ENCODE peak calls at places on chromosomes 16 and 17, in eight cellular contexts. One of them, this sample, is unnamed.

GRCh38 chr17:82819015-82819414 is 20.8 kb downstream of the ZNF750 start:
- DNase-seq in stimulated activated CD8-positive, alpha-beta memory T cell treated with anti-CD3 and anti-CD28 coated beads, Interleukin-2, amount 100 ng/mL, for 48 hours: no peak
- DNase-seq in effector CD4-positive, alpha-beta T cell: no peak
- DNase-seq in NCI-H2081 treated with DMSO at 0.1 percent for 48 hours: no peak
- DNase-seq in cardiac muscle cell: no peak
- DNase-seq in Daoy: no peak
- DNase-seq in NAMALWA: no peak
- DNase-seq in CD4-positive, alpha-beta T cell: no peak
- DNase-seq in this sample: no peak

GRCh38 chr16:69064164-69064563 is 41.3 kb upstream of the HAS3 start:
- DNase-seq in stimulated activated CD8-positive, alpha-beta memory T cell treated with anti-CD3 and anti-CD28 coated beads, Interleukin-2, amount 100 ng/mL, for 48 hours: no peak
- DNase-seq in effector CD4-positive, alpha-beta T cell: no peak
- DNase-seq in NCI-H2081 treated with DMSO at 0.1 percent for 48 hours: no peak
- DNase-seq in cardiac muscle cell: no peak
- DNase-seq in Daoy: peak
- DNase-seq in NAMALWA: no peak
- DNase-seq in CD4-positive, alpha-beta T cell: no peak
- DNase-seq in this sample: no peak

GRCh38 chr17:70905796-70906195 is 736.5 kb downstream of the KCNJ2 start:
- DNase-seq in stimulated activated CD8-positive, alpha-beta memory T cell treated with anti-CD3 and anti-CD28 coated beads, Interleukin-2, amount 100 ng/mL, for 48 hours: no peak
- DNase-seq in effector CD4-positive, alpha-beta T cell: no peak
- DNase-seq in NCI-H2081 treated with DMSO at 0.1 percent for 48 hours: no peak
- DNase-seq in cardiac muscle cell: peak
- DNase-seq in Daoy: peak
- DNase-seq in NAMALWA: no peak
- DNase-seq in CD4-positive, alpha-beta T cell: no peak
- DNase-seq in this sample: no peak

GRCh38 chr17:60579090-60579489 is 20.9 kb upstream of the PPM1D start:
- DNase-seq in stimulated activated CD8-positive, alpha-beta memory T cell treated with anti-CD3 and anti-CD28 coated beads, Interleukin-2, amount 100 ng/mL, for 48 hours: no peak
- DNase-seq in effector CD4-positive, alpha-beta T cell: no peak
- DNase-seq in NCI-H2081 treated with DMSO at 0.1 percent for 48 hours: no peak
- DNase-seq in cardiac muscle cell: peak
- DNase-seq in Daoy: no peak
- DNase-seq in NAMALWA: no peak
- DNase-seq in CD4-positive, alpha-beta T cell: no peak
- DNase-seq in this sample: no peak

GRCh38 chr16:19411298-19411697 is 6.4 kb upstream of the TMC5 start:
- DNase-seq in stimulated activated CD8-positive, alpha-beta memory T cell treated with anti-CD3 and anti-CD28 coated beads, Interleukin-2, amount 100 ng/mL, for 48 hours: no peak
- DNase-seq in effector CD4-positive, alpha-beta T cell: no peak
- DNase-seq in NCI-H2081 treated with DMSO at 0.1 percent for 48 hours: no peak
- DNase-seq in cardiac muscle cell: no peak
- DNase-seq in Daoy: no peak
- DNase-seq in NAMALWA: no peak
- DNase-seq in CD4-positive, alpha-beta T cell: no peak
- DNase-seq in this sample: no peak

GRCh38 chr17:81535480-81536298 is 7.5 kb downstream of the FSCN2 start:
- DNase-seq in stimulated activated CD8-positive, alpha-beta memory T cell treated with anti-CD3 and anti-CD28 coated beads, Interleukin-2, amount 100 ng/mL, for 48 hours: no peak
- DNase-seq in effector CD4-positive, alpha-beta T cell: no peak
- DNase-seq in NCI-H2081 treated with DMSO at 0.1 percent for 48 hours: no peak
- DNase-seq in cardiac muscle cell: no peak
- DNase-seq in Daoy: no peak
- DNase-seq in NAMALWA: no peak
- DNase-seq in CD4-positive, alpha-beta T cell: no peak
- DNase-seq in this sample: no peak

GRCh38 chr16:31128711-31129567 is 6.6 kb downstream of the PRSS8 start:
- DNase-seq in stimulated activated CD8-positive, alpha-beta memory T cell treated with anti-CD3 and anti-CD28 coated beads, Interleukin-2, amount 100 ng/mL, for 48 hours: no peak
- DNase-seq in effector CD4-positive, alpha-beta T cell: no peak
- DNase-seq in NCI-H2081 treated with DMSO at 0.1 percent for 48 hours: no peak
- DNase-seq in cardiac muscle cell: no peak
- DNase-seq in Daoy: no peak
- DNase-seq in NAMALWA: no peak
- DNase-seq in CD4-positive, alpha-beta T cell: no peak
- DNase-seq in this sample: peak

GRCh38 chr17:32350662-32351418 is 883 bp downstream of the ZNF207 start:
- DNase-seq in stimulated activated CD8-positive, alpha-beta memory T cell treated with anti-CD3 and anti-CD28 coated beads, Interleukin-2, amount 100 ng/mL, for 48 hours: no peak
- DNase-seq in effector CD4-positive, alpha-beta T cell: peak
- DNase-seq in NCI-H2081 treated with DMSO at 0.1 percent for 48 hours: no peak
- DNase-seq in cardiac muscle cell: peak
- DNase-seq in Daoy: peak
- DNase-seq in NAMALWA: no peak
- DNase-seq in CD4-positive, alpha-beta T cell: no peak
- DNase-seq in this sample: no peak

GRCh38 chr17:2023692-2024571 is 1.2 kb downstream of the RTN4RL1 start:
- DNase-seq in stimulated activated CD8-positive, alpha-beta memory T cell treated with anti-CD3 and anti-CD28 coated beads, Interleukin-2, amount 100 ng/mL, for 48 hours: no peak
- DNase-seq in effector CD4-positive, alpha-beta T cell: no peak
- DNase-seq in NCI-H2081 treated with DMSO at 0.1 percent for 48 hours: no peak
- DNase-seq in cardiac muscle cell: peak
- DNase-seq in Daoy: peak
- DNase-seq in NAMALWA: no peak
- DNase-seq in CD4-positive, alpha-beta T cell: no peak
- DNase-seq in this sample: no peak

GRCh38 chr17:8791910-8792270 is 7.3 kb downstream of the MFSD6L start:
- DNase-seq in stimulated activated CD8-positive, alpha-beta memory T cell treated with anti-CD3 and anti-CD28 coated beads, Interleukin-2, amount 100 ng/mL, for 48 hours: no peak
- DNase-seq in effector CD4-positive, alpha-beta T cell: no peak
- DNase-seq in NCI-H2081 treated with DMSO at 0.1 percent for 48 hours: no peak
- DNase-seq in cardiac muscle cell: peak
- DNase-seq in Daoy: peak
- DNase-seq in NAMALWA: no peak
- DNase-seq in CD4-positive, alpha-beta T cell: no peak
- DNase-seq in this sample: no peak

GRCh38 chr17:12806630-12807029 is 17.3 kb downstream of the ARHGAP44 start:
- DNase-seq in stimulated activated CD8-positive, alpha-beta memory T cell treated with anti-CD3 and anti-CD28 coated beads, Interleukin-2, amount 100 ng/mL, for 48 hours: no peak
- DNase-seq in effector CD4-positive, alpha-beta T cell: no peak
- DNase-seq in NCI-H2081 treated with DMSO at 0.1 percent for 48 hours: no peak
- DNase-seq in cardiac muscle cell: no peak
- DNase-seq in Daoy: no peak
- DNase-seq in NAMALWA: no peak
- DNase-seq in CD4-positive, alpha-beta T cell: no peak
- DNase-seq in this sample: no peak

GRCh38 chr17:66673668-66674276 is 161.1 kb upstream of the CACNG5 start:
- DNase-seq in stimulated activated CD8-positive, alpha-beta memory T cell treated with anti-CD3 and anti-CD28 coated beads, Interleukin-2, amount 100 ng/mL, for 48 hours: no peak
- DNase-seq in effector CD4-positive, alpha-beta T cell: peak
- DNase-seq in NCI-H2081 treated with DMSO at 0.1 percent for 48 hours: peak
- DNase-seq in cardiac muscle cell: peak
- DNase-seq in Daoy: peak
- DNase-seq in NAMALWA: peak
- DNase-seq in CD4-positive, alpha-beta T cell: peak
- DNase-seq in this sample: no peak

GRCh38 chr17:41682611-41683010 is 6.1 kb upstream of the EIF1 start:
- DNase-seq in stimulated activated CD8-positive, alpha-beta memory T cell treated with anti-CD3 and anti-CD28 coated beads, Interleukin-2, amount 100 ng/mL, for 48 hours: no peak
- DNase-seq in effector CD4-positive, alpha-beta T cell: no peak
- DNase-seq in NCI-H2081 treated with DMSO at 0.1 percent for 48 hours: no peak
- DNase-seq in cardiac muscle cell: no peak
- DNase-seq in Daoy: no peak
- DNase-seq in NAMALWA: no peak
- DNase-seq in CD4-positive, alpha-beta T cell: no peak
- DNase-seq in this sample: no peak

GRCh38 chr17:61453563-61453962 is 1.3 kb downstream of the TBX4 start:
- DNase-seq in stimulated activated CD8-positive, alpha-beta memory T cell treated with anti-CD3 and anti-CD28 coated beads, Interleukin-2, amount 100 ng/mL, for 48 hours: no peak
- DNase-seq in effector CD4-positive, alpha-beta T cell: no peak
- DNase-seq in NCI-H2081 treated with DMSO at 0.1 percent for 48 hours: no peak
- DNase-seq in cardiac muscle cell: peak
- DNase-seq in Daoy: no peak
- DNase-seq in NAMALWA: no peak
- DNase-seq in CD4-positive, alpha-beta T cell: no peak
- DNase-seq in this sample: no peak

GRCh38 chr16:87143661-87144121 is 173.5 kb downstream of the C16orf95 start:
- DNase-seq in stimulated activated CD8-positive, alpha-beta memory T cell treated with anti-CD3 and anti-CD28 coated beads, Interleukin-2, amount 100 ng/mL, for 48 hours: no peak
- DNase-seq in effector CD4-positive, alpha-beta T cell: no peak
- DNase-seq in NCI-H2081 treated with DMSO at 0.1 percent for 48 hours: no peak
- DNase-seq in cardiac muscle cell: no peak
- DNase-seq in Daoy: peak
- DNase-seq in NAMALWA: no peak
- DNase-seq in CD4-positive, alpha-beta T cell: no peak
- DNase-seq in this sample: no peak

GRCh38 chr16:4624827-4625616 is 396 bp downstream of the MGRN1 start:
- DNase-seq in stimulated activated CD8-positive, alpha-beta memory T cell treated with anti-CD3 and anti-CD28 coated beads, Interleukin-2, amount 100 ng/mL, for 48 hours: peak
- DNase-seq in effector CD4-positive, alpha-beta T cell: peak
- DNase-seq in NCI-H2081 treated with DMSO at 0.1 percent for 48 hours: no peak
- DNase-seq in cardiac muscle cell: peak
- DNase-seq in Daoy: peak
- DNase-seq in NAMALWA: peak
- DNase-seq in CD4-positive, alpha-beta T cell: peak
- DNase-seq in this sample: no peak

GRCh38 chr17:61314368-61315078 is 85.1 kb upstream of the TBX2 start:
- DNase-seq in stimulated activated CD8-positive, alpha-beta memory T cell treated with anti-CD3 and anti-CD28 coated beads, Interleukin-2, amount 100 ng/mL, for 48 hours: no peak
- DNase-seq in effector CD4-positive, alpha-beta T cell: no peak
- DNase-seq in NCI-H2081 treated with DMSO at 0.1 percent for 48 hours: no peak
- DNase-seq in cardiac muscle cell: peak
- DNase-seq in Daoy: no peak
- DNase-seq in NAMALWA: no peak
- DNase-seq in CD4-positive, alpha-beta T cell: no peak
- DNase-seq in this sample: no peak

GRCh38 chr16:84487358-84487757 is 17.1 kb downstream of the MEAK7 start:
- DNase-seq in stimulated activated CD8-positive, alpha-beta memory T cell treated with anti-CD3 and anti-CD28 coated beads, Interleukin-2, amount 100 ng/mL, for 48 hours: no peak
- DNase-seq in effector CD4-positive, alpha-beta T cell: no peak
- DNase-seq in NCI-H2081 treated with DMSO at 0.1 percent for 48 hours: no peak
- DNase-seq in cardiac muscle cell: no peak
- DNase-seq in Daoy: no peak
- DNase-seq in NAMALWA: no peak
- DNase-seq in CD4-positive, alpha-beta T cell: no peak
- DNase-seq in this sample: no peak

GRCh38 chr16:16031401-16031800 is 82.0 kb downstream of the ABCC1 start:
- DNase-seq in stimulated activated CD8-positive, alpha-beta memory T cell treated with anti-CD3 and anti-CD28 coated beads, Interleukin-2, amount 100 ng/mL, for 48 hours: no peak
- DNase-seq in effector CD4-positive, alpha-beta T cell: no peak
- DNase-seq in NCI-H2081 treated with DMSO at 0.1 percent for 48 hours: no peak
- DNase-seq in cardiac muscle cell: no peak
- DNase-seq in Daoy: no peak
- DNase-seq in NAMALWA: no peak
- DNase-seq in CD4-positive, alpha-beta T cell: no peak
- DNase-seq in this sample: no peak

GRCh38 chr16:11538880-11539279 is 47.8 kb downstream of the LITAF start:
- DNase-seq in stimulated activated CD8-positive, alpha-beta memory T cell treated with anti-CD3 and anti-CD28 coated beads, Interleukin-2, amount 100 ng/mL, for 48 hours: no peak
- DNase-seq in effector CD4-positive, alpha-beta T cell: no peak
- DNase-seq in NCI-H2081 treated with DMSO at 0.1 percent for 48 hours: no peak
- DNase-seq in cardiac muscle cell: no peak
- DNase-seq in Daoy: no peak
- DNase-seq in NAMALWA: no peak
- DNase-seq in CD4-positive, alpha-beta T cell: no peak
- DNase-seq in this sample: no peak

GRCh38 chr16:74721716-74722115 is 21.1 kb upstream of the MLKL start:
- DNase-seq in stimulated activated CD8-positive, alpha-beta memory T cell treated with anti-CD3 and anti-CD28 coated beads, Interleukin-2, amount 100 ng/mL, for 48 hours: no peak
- DNase-seq in effector CD4-positive, alpha-beta T cell: no peak
- DNase-seq in NCI-H2081 treated with DMSO at 0.1 percent for 48 hours: no peak
- DNase-seq in cardiac muscle cell: no peak
- DNase-seq in Daoy: no peak
- DNase-seq in NAMALWA: no peak
- DNase-seq in CD4-positive, alpha-beta T cell: no peak
- DNase-seq in this sample: no peak

GRCh38 chr16:29317269-29317668 is 89.2 kb downstream of the NPIPB11 start:
- DNase-seq in stimulated activated CD8-positive, alpha-beta memory T cell treated with anti-CD3 and anti-CD28 coated beads, Interleukin-2, amount 100 ng/mL, for 48 hours: no peak
- DNase-seq in effector CD4-positive, alpha-beta T cell: no peak
- DNase-seq in NCI-H2081 treated with DMSO at 0.1 percent for 48 hours: no peak
- DNase-seq in cardiac muscle cell: no peak
- DNase-seq in Daoy: no peak
- DNase-seq in NAMALWA: no peak
- DNase-seq in CD4-positive, alpha-beta T cell: no peak
- DNase-seq in this sample: no peak

GRCh38 chr16:89048871-89049422 is 44.7 kb upstream of the ACSF3 start:
- DNase-seq in stimulated activated CD8-positive, alpha-beta memory T cell treated with anti-CD3 and anti-CD28 coated beads, Interleukin-2, amount 100 ng/mL, for 48 hours: no peak
- DNase-seq in effector CD4-positive, alpha-beta T cell: no peak
- DNase-seq in NCI-H2081 treated with DMSO at 0.1 percent for 48 hours: no peak
- DNase-seq in cardiac muscle cell: no peak
- DNase-seq in Daoy: no peak
- DNase-seq in NAMALWA: no peak
- DNase-seq in CD4-positive, alpha-beta T cell: no peak
- DNase-seq in this sample: no peak

GRCh38 chr17:70621593-70621992 is 452.3 kb downstream of the KCNJ2 start:
- DNase-seq in stimulated activated CD8-positive, alpha-beta memory T cell treated with anti-CD3 and anti-CD28 coated beads, Interleukin-2, amount 100 ng/mL, for 48 hours: no peak
- DNase-seq in effector CD4-positive, alpha-beta T cell: no peak
- DNase-seq in NCI-H2081 treated with DMSO at 0.1 percent for 48 hours: no peak
- DNase-seq in cardiac muscle cell: peak
- DNase-seq in Daoy: peak
- DNase-seq in NAMALWA: no peak
- DNase-seq in CD4-positive, alpha-beta T cell: no peak
- DNase-seq in this sample: no peak

GRCh38 chr16:56948234-56948633 is 13.5 kb upstream of the CETP start:
- DNase-seq in stimulated activated CD8-positive, alpha-beta memory T cell treated with anti-CD3 and anti-CD28 coated beads, Interleukin-2, amount 100 ng/mL, for 48 hours: no peak
- DNase-seq in effector CD4-positive, alpha-beta T cell: no peak
- DNase-seq in NCI-H2081 treated with DMSO at 0.1 percent for 48 hours: no peak
- DNase-seq in cardiac muscle cell: no peak
- DNase-seq in Daoy: no peak
- DNase-seq in NAMALWA: no peak
- DNase-seq in CD4-positive, alpha-beta T cell: no peak
- DNase-seq in this sample: no peak

GRCh38 chr17:17935321-17936271 is 36.6 kb downstream of the TOM1L2 start:
- DNase-seq in stimulated activated CD8-positive, alpha-beta memory T cell treated with anti-CD3 and anti-CD28 coated beads, Interleukin-2, amount 100 ng/mL, for 48 hours: no peak
- DNase-seq in effector CD4-positive, alpha-beta T cell: no peak
- DNase-seq in NCI-H2081 treated with DMSO at 0.1 percent for 48 hours: no peak
- DNase-seq in cardiac muscle cell: peak
- DNase-seq in Daoy: peak
- DNase-seq in NAMALWA: no peak
- DNase-seq in CD4-positive, alpha-beta T cell: no peak
- DNase-seq in this sample: peak

GRCh38 chr17:42979511-42980273 is at the start of gene PTGES3L:
- DNase-seq in stimulated activated CD8-positive, alpha-beta memory T cell treated with anti-CD3 and anti-CD28 coated beads, Interleukin-2, amount 100 ng/mL, for 48 hours: no peak
- DNase-seq in effector CD4-positive, alpha-beta T cell: peak
- DNase-seq in NCI-H2081 treated with DMSO at 0.1 percent for 48 hours: peak
- DNase-seq in cardiac muscle cell: peak
- DNase-seq in Daoy: peak
- DNase-seq in NAMALWA: no peak
- DNase-seq in CD4-positive, alpha-beta T cell: no peak
- DNase-seq in this sample: no peak

GRCh38 chr16:66270333-66270927 is 96.1 kb upstream of the CDH5 start:
- DNase-seq in stimulated activated CD8-positive, alpha-beta memory T cell treated with anti-CD3 and anti-CD28 coated beads, Interleukin-2, amount 100 ng/mL, for 48 hours: peak
- DNase-seq in effector CD4-positive, alpha-beta T cell: peak
- DNase-seq in NCI-H2081 treated with DMSO at 0.1 percent for 48 hours: no peak
- DNase-seq in cardiac muscle cell: peak
- DNase-seq in Daoy: peak
- DNase-seq in NAMALWA: peak
- DNase-seq in CD4-positive, alpha-beta T cell: peak
- DNase-seq in this sample: no peak

GRCh38 chr16:89785523-89786155 is 30.8 kb downstream of the FANCA start:
- DNase-seq in stimulated activated CD8-positive, alpha-beta memory T cell treated with anti-CD3 and anti-CD28 coated beads, Interleukin-2, amount 100 ng/mL, for 48 hours: no peak
- DNase-seq in effector CD4-positive, alpha-beta T cell: peak
- DNase-seq in NCI-H2081 treated with DMSO at 0.1 percent for 48 hours: no peak
- DNase-seq in cardiac muscle cell: no peak
- DNase-seq in Daoy: no peak
- DNase-seq in NAMALWA: no peak
- DNase-seq in CD4-positive, alpha-beta T cell: no peak
- DNase-seq in this sample: no peak

GRCh38 chr17:32258383-32259121 is 7.1 kb upstream of the RHBDL3 start:
- DNase-seq in stimulated activated CD8-positive, alpha-beta memory T cell treated with anti-CD3 and anti-CD28 coated beads, Interleukin-2, amount 100 ng/mL, for 48 hours: no peak
- DNase-seq in effector CD4-positive, alpha-beta T cell: no peak
- DNase-seq in NCI-H2081 treated with DMSO at 0.1 percent for 48 hours: no peak
- DNase-seq in cardiac muscle cell: no peak
- DNase-seq in Daoy: no peak
- DNase-seq in NAMALWA: no peak
- DNase-seq in CD4-positive, alpha-beta T cell: no peak
- DNase-seq in this sample: no peak

GRCh38 chr16:62088731-62089410 is 52.6 kb upstream of the CDH8 start:
- DNase-seq in stimulated activated CD8-positive, alpha-beta memory T cell treated with anti-CD3 and anti-CD28 coated beads, Interleukin-2, amount 100 ng/mL, for 48 hours: no peak
- DNase-seq in effector CD4-positive, alpha-beta T cell: no peak
- DNase-seq in NCI-H2081 treated with DMSO at 0.1 percent for 48 hours: no peak
- DNase-seq in cardiac muscle cell: no peak
- DNase-seq in Daoy: no peak
- DNase-seq in NAMALWA: no peak
- DNase-seq in CD4-positive, alpha-beta T cell: no peak
- DNase-seq in this sample: no peak

GRCh38 chr16:21262779-21263639 is 15.1 kb downstream of the CRYM start:
- DNase-seq in stimulated activated CD8-positive, alpha-beta memory T cell treated with anti-CD3 and anti-CD28 coated beads, Interleukin-2, amount 100 ng/mL, for 48 hours: no peak
- DNase-seq in effector CD4-positive, alpha-beta T cell: no peak
- DNase-seq in NCI-H2081 treated with DMSO at 0.1 percent for 48 hours: no peak
- DNase-seq in cardiac muscle cell: no peak
- DNase-seq in Daoy: no peak
- DNase-seq in NAMALWA: no peak
- DNase-seq in CD4-positive, alpha-beta T cell: no peak
- DNase-seq in this sample: no peak

GRCh38 chr17:7404737-7405412 is 978 bp upstream of the TMEM256 start:
- DNase-seq in stimulated activated CD8-positive, alpha-beta memory T cell treated with anti-CD3 and anti-CD28 coated beads, Interleukin-2, amount 100 ng/mL, for 48 hours: peak
- DNase-seq in effector CD4-positive, alpha-beta T cell: peak
- DNase-seq in NCI-H2081 treated with DMSO at 0.1 percent for 48 hours: no peak
- DNase-seq in cardiac muscle cell: peak
- DNase-seq in Daoy: peak
- DNase-seq in NAMALWA: no peak
- DNase-seq in CD4-positive, alpha-beta T cell: no peak
- DNase-seq in this sample: no peak

GRCh38 chr17:14123579-14124278 is 54.4 kb downstream of the COX10 start:
- DNase-seq in stimulated activated CD8-positive, alpha-beta memory T cell treated with anti-CD3 and anti-CD28 coated beads, Interleukin-2, amount 100 ng/mL, for 48 hours: no peak
- DNase-seq in effector CD4-positive, alpha-beta T cell: no peak
- DNase-seq in NCI-H2081 treated with DMSO at 0.1 percent for 48 hours: no peak
- DNase-seq in cardiac muscle cell: no peak
- DNase-seq in Daoy: no peak
- DNase-seq in NAMALWA: no peak
- DNase-seq in CD4-positive, alpha-beta T cell: no peak
- DNase-seq in this sample: no peak

This sample was measured in SIG-M5.